ENCODE peak calls at places on chromosome 6, in five cellular contexts. One of them, this sample, is unnamed.

GRCh38 chr6:39095578-39095977 is 19.4 kb downstream of the SAYSD1 start:
- DNase-seq in progenitor cell of endocrine pancreas: no peak
- DNase-seq in GM10248: no peak
- DNase-seq in stomach: no peak
- DNase-seq in testis: no peak
- DNase-seq in this sample: no peak

GRCh38 chr6:5936611-5937010 is 70.1 kb downstream of the NRN1 start:
- DNase-seq in progenitor cell of endocrine pancreas: no peak
- DNase-seq in GM10248: no peak
- DNase-seq in stomach: no peak
- DNase-seq in testis: no peak
- DNase-seq in this sample: no peak

GRCh38 chr6:3356056-3356823 is 97.5 kb downstream of the PSMG4 start:
- DNase-seq in progenitor cell of endocrine pancreas: no peak
- DNase-seq in GM10248: peak
- DNase-seq in stomach: peak
- DNase-seq in testis: peak
- DNase-seq in this sample: peak

GRCh38 chr6:63213325-63213724 is 2.1 kb downstream of the FKBP1C start:
- DNase-seq in progenitor cell of endocrine pancreas: no peak
- DNase-seq in GM10248: no peak
- DNase-seq in stomach: no peak
- DNase-seq in testis: no peak
- DNase-seq in this sample: no peak

GRCh38 chr6:125821825-125822281 is 31.1 kb downstream of the NCOA7 start:
- DNase-seq in progenitor cell of endocrine pancreas: no peak
- DNase-seq in GM10248: no peak
- DNase-seq in stomach: no peak
- DNase-seq in testis: no peak
- DNase-seq in this sample: no peak

GRCh38 chr6:75437451-75438185 is 56.0 kb downstream of the FILIP1 start:
- DNase-seq in progenitor cell of endocrine pancreas: no peak
- DNase-seq in GM10248: no peak
- DNase-seq in stomach: no peak
- DNase-seq in testis: peak
- DNase-seq in this sample: no peak

GRCh38 chr6:17450825-17451224 is 57.4 kb downstream of the CAP2 start:
- DNase-seq in progenitor cell of endocrine pancreas: no peak
- DNase-seq in GM10248: no peak
- DNase-seq in stomach: no peak
- DNase-seq in testis: no peak
- DNase-seq in this sample: no peak

GRCh38 chr6:56927538-56928453 is 27.1 kb upstream of the BEND6 start:
- DNase-seq in progenitor cell of endocrine pancreas: no peak
- DNase-seq in GM10248: no peak
- DNase-seq in stomach: no peak
- DNase-seq in testis: no peak
- DNase-seq in this sample: no peak

GRCh38 chr6:137307163-137307851 is 88.1 kb upstream of the IFNGR1 start:
- DNase-seq in progenitor cell of endocrine pancreas: no peak
- DNase-seq in GM10248: no peak
- DNase-seq in stomach: no peak
- DNase-seq in testis: no peak
- DNase-seq in this sample: no peak

GRCh38 chr6:52534966-52535390 is 41.9 kb downstream of the TRAM2 start:
- DNase-seq in progenitor cell of endocrine pancreas: no peak
- DNase-seq in GM10248: no peak
- DNase-seq in stomach: no peak
- DNase-seq in testis: no peak
- DNase-seq in this sample: peak

GRCh38 chr6:37531026-37531425 is 31.3 kb upstream of the CCDC167 start:
- DNase-seq in progenitor cell of endocrine pancreas: no peak
- DNase-seq in GM10248: no peak
- DNase-seq in stomach: no peak
- DNase-seq in testis: no peak
- DNase-seq in this sample: no peak

GRCh38 chr6:39389372-39389767 is 66.9 kb upstream of the KCNK16 start:
- DNase-seq in progenitor cell of endocrine pancreas: no peak
- DNase-seq in GM10248: no peak
- DNase-seq in stomach: no peak
- DNase-seq in testis: no peak
- DNase-seq in this sample: no peak

GRCh38 chr6:51854876-51855275 is 232.5 kb downstream of the PKHD1 start:
- DNase-seq in progenitor cell of endocrine pancreas: no peak
- DNase-seq in GM10248: no peak
- DNase-seq in stomach: no peak
- DNase-seq in testis: no peak
- DNase-seq in this sample: no peak

GRCh38 chr6:76264466-76264865 is 192.0 kb upstream of the IMPG1 start:
- DNase-seq in progenitor cell of endocrine pancreas: no peak
- DNase-seq in GM10248: no peak
- DNase-seq in stomach: no peak
- DNase-seq in testis: no peak
- DNase-seq in this sample: no peak

GRCh38 chr6:35142578-35142977 is 1.4 kb upstream of the TCP11 start:
- DNase-seq in progenitor cell of endocrine pancreas: no peak
- DNase-seq in GM10248: no peak
- DNase-seq in stomach: no peak
- DNase-seq in testis: no peak
- DNase-seq in this sample: no peak

GRCh38 chr6:111985202-111985731 is 68.6 kb upstream of the CCN6 start:
- DNase-seq in progenitor cell of endocrine pancreas: peak
- DNase-seq in GM10248: no peak
- DNase-seq in stomach: no peak
- DNase-seq in testis: no peak
- DNase-seq in this sample: no peak
- TF ChIP-seq CTCF in progenitor cell of endocrine pancreas: peak
- TF ChIP-seq CTCF in GM10248: no peak
- TF ChIP-seq CTCF in stomach: no peak
- TF ChIP-seq CTCF in testis: no peak
- TF ChIP-seq CTCF in this sample: no peak

GRCh38 chr6:88491266-88491665 is 325.1 kb upstream of the CNR1 start:
- DNase-seq in progenitor cell of endocrine pancreas: no peak
- DNase-seq in GM10248: no peak
- DNase-seq in stomach: no peak
- DNase-seq in testis: no peak
- DNase-seq in this sample: no peak

GRCh38 chr6:88493717-88494116 is 327.6 kb upstream of the CNR1 start:
- DNase-seq in progenitor cell of endocrine pancreas: no peak
- DNase-seq in GM10248: peak
- DNase-seq in stomach: no peak
- DNase-seq in testis: no peak
- DNase-seq in this sample: no peak

GRCh38 chr6:88494401-88495140 is 328.4 kb upstream of the CNR1 start:
- DNase-seq in progenitor cell of endocrine pancreas: no peak
- DNase-seq in GM10248: peak
- DNase-seq in stomach: no peak
- DNase-seq in testis: no peak
- DNase-seq in this sample: no peak

GRCh38 chr6:88492241-88492640 is 326.1 kb upstream of the CNR1 start:
- DNase-seq in progenitor cell of endocrine pancreas: no peak
- DNase-seq in GM10248: no peak
- DNase-seq in stomach: no peak
- DNase-seq in testis: no peak
- DNase-seq in this sample: no peak

GRCh38 chr6:88492824-88493223 is 326.7 kb upstream of the CNR1 start:
- DNase-seq in progenitor cell of endocrine pancreas: no peak
- DNase-seq in GM10248: no peak
- DNase-seq in stomach: no peak
- DNase-seq in testis: no peak
- DNase-seq in this sample: no peak
- TF ChIP-seq CTCF in progenitor cell of endocrine pancreas: peak
- TF ChIP-seq CTCF in GM10248: peak
- TF ChIP-seq CTCF in stomach: no peak
- TF ChIP-seq CTCF in testis: peak
- TF ChIP-seq CTCF in this sample: peak

DNA sequence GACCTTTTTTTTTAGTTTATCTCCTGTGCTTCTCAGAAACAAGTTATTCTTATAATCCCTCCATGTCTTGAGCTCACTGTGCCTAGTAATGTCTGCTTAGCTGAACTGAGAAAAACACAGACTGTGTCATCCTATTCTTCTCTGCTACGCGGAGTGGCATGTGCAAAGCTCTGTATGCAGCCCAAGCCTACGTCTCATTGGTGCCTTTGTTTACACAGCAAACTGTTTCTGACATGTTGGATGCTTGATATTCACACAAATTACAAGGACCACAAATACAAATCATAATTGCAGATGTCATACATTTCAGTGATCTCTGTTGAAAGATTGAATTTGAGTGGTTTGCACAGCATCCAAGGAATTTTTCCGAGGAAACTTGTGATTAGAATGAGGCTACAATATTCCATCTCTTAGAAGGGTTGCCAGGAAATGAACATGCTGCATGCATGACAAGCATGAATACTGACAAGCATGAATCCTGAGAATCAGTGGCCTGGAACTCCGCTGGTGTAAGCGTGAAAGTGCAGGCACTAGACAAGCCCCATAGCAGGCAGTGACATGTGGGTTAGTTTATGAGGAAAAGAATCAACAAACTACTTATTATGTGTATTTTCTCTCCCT is 128.4 kb upstream of the SGK1 start:
- DNase-seq in progenitor cell of endocrine pancreas: no peak
- DNase-seq in GM10248: no peak
- DNase-seq in stomach: no peak
- DNase-seq in testis: no peak
- DNase-seq in this sample: no peak
- TF ChIP-seq CTCF in progenitor cell of endocrine pancreas: no peak
- TF ChIP-seq CTCF in GM10248: no peak
- TF ChIP-seq CTCF in stomach: no peak
- TF ChIP-seq CTCF in testis: no peak
- TF ChIP-seq CTCF in this sample: no peak

GRCh38 chr6:31113861-31114539 is 600 bp upstream of the PSORS1C1 start:
- DNase-seq in progenitor cell of endocrine pancreas: no peak
- DNase-seq in GM10248: no peak
- DNase-seq in stomach: no peak
- DNase-seq in testis: no peak
- DNase-seq in this sample: no peak

GRCh38 chr6:31112478-31112877 is at the start of gene C6orf15:
- DNase-seq in progenitor cell of endocrine pancreas: no peak
- DNase-seq in GM10248: no peak
- DNase-seq in stomach: no peak
- DNase-seq in testis: no peak
- DNase-seq in this sample: no peak

GRCh38 chr6:31111712-31112111 is 663 bp downstream of the C6orf15 start:
- DNase-seq in progenitor cell of endocrine pancreas: no peak
- DNase-seq in GM10248: no peak
- DNase-seq in stomach: no peak
- DNase-seq in testis: no peak
- DNase-seq in this sample: no peak

GRCh38 chr6:31114540-31114876 is at the start of gene PSORS1C1:
- DNase-seq in progenitor cell of endocrine pancreas: no peak
- DNase-seq in GM10248: no peak
- DNase-seq in stomach: peak
- DNase-seq in testis: peak
- DNase-seq in this sample: no peak

DNA sequence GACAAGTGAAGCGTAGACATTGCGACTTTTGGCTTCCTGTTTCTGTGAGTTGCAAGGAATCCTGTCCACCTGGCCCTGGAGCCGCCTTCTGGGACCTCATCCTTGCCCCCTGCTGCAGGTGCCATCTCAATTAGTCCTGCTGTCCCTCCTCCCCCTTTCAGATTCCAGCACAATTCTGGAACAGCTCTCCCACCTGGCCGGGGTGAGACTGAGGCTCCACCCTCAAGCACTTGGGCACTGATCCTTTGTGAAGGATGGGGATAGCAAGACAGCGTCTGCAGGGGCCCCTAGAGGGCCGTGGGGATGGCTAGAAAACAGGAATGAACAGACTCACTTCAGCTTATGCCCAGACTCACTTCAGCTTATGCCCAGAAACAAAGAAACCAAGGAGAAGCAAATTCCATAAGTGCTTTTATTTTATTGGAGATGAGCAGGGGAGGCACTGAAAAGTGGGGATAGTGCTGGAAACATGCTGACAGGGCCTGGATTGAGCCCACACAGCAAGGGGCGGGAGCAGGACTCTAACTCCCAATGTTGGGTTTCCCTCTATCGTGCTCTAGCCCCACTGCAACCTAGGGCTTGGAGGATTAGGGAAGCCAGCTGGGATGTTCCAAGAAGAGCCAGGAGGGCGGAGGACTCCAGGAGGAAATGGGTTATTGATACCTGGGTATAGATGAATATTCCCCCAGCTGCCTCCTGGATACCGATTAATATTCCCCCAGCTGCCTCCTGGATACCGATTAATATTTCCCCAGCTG is 1.4 kb downstream of the C6orf15 start:
- DNase-seq in progenitor cell of endocrine pancreas: no peak
- DNase-seq in GM10248: no peak
- DNase-seq in stomach: no peak
- DNase-seq in testis: no peak
- DNase-seq in this sample: no peak
- TF ChIP-seq CTCF in progenitor cell of endocrine pancreas: no peak
- TF ChIP-seq CTCF in GM10248: no peak
- TF ChIP-seq CTCF in stomach: no peak
- TF ChIP-seq CTCF in testis: no peak
- TF ChIP-seq CTCF in this sample: no peak

GRCh38 chr6:157267109-157267611 is 56.2 kb downstream of the TMEM242 start:
- DNase-seq in progenitor cell of endocrine pancreas: no peak
- DNase-seq in GM10248: no peak
- DNase-seq in stomach: no peak
- DNase-seq in testis: no peak
- DNase-seq in this sample: no peak
- TF ChIP-seq CTCF in progenitor cell of endocrine pancreas: no peak
- TF ChIP-seq CTCF in GM10248: no peak
- TF ChIP-seq CTCF in stomach: no peak
- TF ChIP-seq CTCF in testis: no peak
- TF ChIP-seq CTCF in this sample: no peak

DNA sequence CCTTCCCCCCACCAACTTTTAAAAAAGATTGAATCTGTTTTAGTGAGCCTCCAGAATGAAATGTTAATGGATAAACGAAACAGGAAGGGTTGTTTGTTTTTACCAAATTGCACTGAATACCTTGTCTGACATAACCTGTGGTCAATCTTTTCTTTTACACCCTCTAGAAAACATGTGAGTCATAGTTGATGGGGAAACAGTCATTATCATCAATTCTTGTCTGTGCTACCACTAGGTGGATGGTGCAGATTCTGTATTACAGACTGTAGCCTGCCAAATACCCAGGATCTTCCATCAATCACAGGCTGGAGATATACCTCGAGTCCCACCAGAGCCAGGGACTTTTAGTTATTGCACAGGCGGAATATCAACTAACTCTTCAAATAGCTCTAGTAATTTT is 29.5 kb upstream of the PKIB start:
- DNase-seq in progenitor cell of endocrine pancreas: no peak
- DNase-seq in GM10248: no peak
- DNase-seq in stomach: no peak
- DNase-seq in testis: no peak
- DNase-seq in this sample: no peak
- TF ChIP-seq CTCF in progenitor cell of endocrine pancreas: no peak
- TF ChIP-seq CTCF in GM10248: no peak
- TF ChIP-seq CTCF in stomach: no peak
- TF ChIP-seq CTCF in testis: no peak
- TF ChIP-seq CTCF in this sample: no peak

GRCh38 chr6:29426654-29427053 is 11.9 kb downstream of the OR12D1 start:
- DNase-seq in progenitor cell of endocrine pancreas: no peak
- DNase-seq in GM10248: no peak
- DNase-seq in stomach: no peak
- DNase-seq in testis: no peak
- DNase-seq in this sample: no peak
- TF ChIP-seq CTCF in progenitor cell of endocrine pancreas: no peak
- TF ChIP-seq CTCF in GM10248: no peak
- TF ChIP-seq CTCF in stomach: no peak
- TF ChIP-seq CTCF in testis: no peak
- TF ChIP-seq CTCF in this sample: no peak